ENCODE peak calls at places on chromosomes 16 and 17, in eight cellular contexts. V is hepatocyte; X is HFFc6; L is progenitor cell of endocrine pancreas; N is tibial artery; G is BJ; S is CD8-positive, alpha-beta T cell; Y is lower leg skin. T is an unnamed sample.

GRCh38 chr16:79600636-79601091 is at the start of gene MAF:
- DNase-seq in V (peak), X (no peak), L (peak), N (peak), G (peak), S (peak), Y (peak), T (peak)

GRCh38 chr16:47061204-47061603 is 82.5 kb downstream of the NETO2 start:
- DNase-seq in V (no peak), X (no peak), L (no peak), N (peak), G (no peak), S (no peak), Y (no peak), T (no peak)

GRCh38 chr17:55661359-55661758 is 61.3 kb downstream of the TMEM100 start:
- DNase-seq in V (no peak), X (no peak), L (no peak), N (no peak), G (no peak), S (no peak), Y (no peak), T (no peak)

GRCh38 chr17:21258593-21258992 is 5.4 kb upstream of the NATD1 start:
- DNase-seq in V (no peak), X (no peak), L (no peak), N (no peak), G (no peak), S (no peak), Y (no peak), T (no peak)

GRCh38 chr16:67430504-67431076 is 331 bp upstream of the HSD11B2 start:
- DNase-seq in V (peak), X (no peak), L (peak), N (no peak), G (no peak), S (no peak), Y (no peak), T (no peak)

GRCh38 chr17:14107889-14108288 is 38.6 kb downstream of the COX10 start:
- DNase-seq in V (no peak), X (no peak), L (no peak), N (no peak), G (no peak), S (no peak), Y (no peak), T (no peak)

GRCh38 chr17:39225308-39225973 is at the start of gene STAC2:
- DNase-seq in V (no peak), X (no peak), L (no peak), N (no peak), G (no peak), S (no peak), Y (no peak), T (no peak)

GRCh38 chr17:56593073-56593740 is at the start of gene NOG:
- DNase-seq in V (peak), X (peak), L (peak), N (peak), G (no peak), S (no peak), Y (no peak), T (no peak)

GRCh38 chr16:15879255-15879804 is 9.1 kb downstream of the CEP20 start:
- DNase-seq in V (no peak), X (peak), L (no peak), N (no peak), G (peak), S (no peak), Y (no peak), T (no peak)

GRCh38 chr16:3829631-3830536 is 50.6 kb downstream of the CREBBP start:
- DNase-seq in V (no peak), X (peak), L (no peak), N (no peak), G (no peak), S (no peak), Y (no peak), T (no peak)

GRCh38 chr16:50507397-50507796 is 40.8 kb upstream of the NKD1 start:
- DNase-seq in V (no peak), X (no peak), L (no peak), N (no peak), G (no peak), S (no peak), Y (no peak), T (no peak)

GRCh38 chr16:887846-888245 is 82.9 kb downstream of the LMF1 start:
- DNase-seq in V (no peak), X (no peak), L (no peak), N (no peak), G (no peak), S (no peak), Y (no peak), T (peak)

GRCh38 chr17:3843935-3844516 is 2.0 kb downstream of the NCBP3 start:
- DNase-seq in V (peak), X (peak), L (no peak), N (no peak), G (no peak), S (no peak), Y (no peak), T (no peak)

GRCh38 chr17:50364715-50365114 is 8.3 kb downstream of the MRPL27 start:
- DNase-seq in V (peak), X (peak), L (no peak), N (no peak), G (no peak), S (no peak), Y (no peak), T (no peak)

GRCh38 chr16:2335286-2335895 is 5.1 kb downstream of the ABCA3 start:
- DNase-seq in V (no peak), X (no peak), L (no peak), N (no peak), G (no peak), S (no peak), Y (no peak), T (no peak)

GRCh38 chr16:58026705-58027340 is 1.3 kb downstream of the MMP15 start:
- DNase-seq in V (peak), X (no peak), L (peak), N (no peak), G (no peak), S (no peak), Y (no peak), T (no peak)

GRCh38 chr16:1159325-1159972 is 6.5 kb downstream of the CACNA1H start:
- DNase-seq in V (no peak), X (no peak), L (no peak), N (no peak), G (no peak), S (no peak), Y (no peak), T (no peak)

GRCh38 chr16:71927383-71927782 is 32.1 kb downstream of the IST1 start:
- DNase-seq in V (peak), X (peak), L (no peak), N (no peak), G (peak), S (no peak), Y (peak), T (no peak)

GRCh38 chr16:62224810-62225209 is 188.6 kb upstream of the CDH8 start:
- DNase-seq in V (no peak), X (no peak), L (no peak), N (no peak), G (no peak), S (no peak), Y (no peak), T (no peak)

GRCh38 chr16:50878536-50878935 is 136.7 kb downstream of the CYLD start:
- DNase-seq in V (no peak), X (no peak), L (no peak), N (no peak), G (no peak), S (no peak), Y (no peak), T (no peak)

GRCh38 chr17:58187675-58188074 is 4.9 kb upstream of the EPX start:
- DNase-seq in V (no peak), X (no peak), L (no peak), N (no peak), G (no peak), S (no peak), Y (no peak), T (no peak)

GRCh38 chr16:77993586-77993985 is 28.8 kb upstream of the CLEC3A start:
- DNase-seq in V (peak), X (no peak), L (no peak), N (no peak), G (no peak), S (no peak), Y (no peak), T (no peak)

GRCh38 chr16:20844588-20844987 is 38.3 kb downstream of the REXO5 start:
- DNase-seq in V (no peak), X (no peak), L (no peak), N (no peak), G (no peak), S (no peak), Y (no peak), T (no peak)

GRCh38 chr17:72419866-72420774 is 299.3 kb downstream of the SOX9 start:
- DNase-seq in V (peak), X (no peak), L (no peak), N (no peak), G (no peak), S (no peak), Y (no peak), T (no peak)

GRCh38 chr17:76498886-76499667 is 2.1 kb downstream of the RHBDF2 start:
- DNase-seq in V (no peak), X (no peak), L (no peak), N (no peak), G (no peak), S (no peak), Y (no peak), T (no peak)

GRCh38 chr16:50265260-50265659 is 1.1 kb upstream of the ADCY7 start:
- DNase-seq in V (peak), X (peak), L (no peak), N (peak), G (no peak), S (no peak), Y (no peak), T (no peak)

GRCh38 chr17:21210411-21211076 is 3.4 kb downstream of the TMEM11 start:
- DNase-seq in V (no peak), X (no peak), L (no peak), N (no peak), G (no peak), S (no peak), Y (no peak), T (peak)

GRCh38 chr16:839643-840408 is 39.3 kb upstream of the GNG13 start:
- DNase-seq in V (no peak), X (no peak), L (no peak), N (no peak), G (no peak), S (no peak), Y (no peak), T (peak)

GRCh38 chr16:22782299-22782698 is 31.7 kb upstream of the HS3ST2 start:
- DNase-seq in V (no peak), X (no peak), L (no peak), N (no peak), G (no peak), S (no peak), Y (peak), T (peak)

GRCh38 chr17:57674894-57675293 is 70.2 kb downstream of the CCDC182 start:
- DNase-seq in V (no peak), X (no peak), L (no peak), N (peak), G (no peak), S (no peak), Y (peak), T (no peak)

GRCh38 chr17:45850468-45850867 is 5.8 kb downstream of the SPPL2C start:
- DNase-seq in V (no peak), X (no peak), L (no peak), N (no peak), G (no peak), S (no peak), Y (no peak), T (no peak)

GRCh38 chr17:14604920-14605599 is 304.2 kb downstream of the HS3ST3B1 start:
- DNase-seq in V (no peak), X (no peak), L (no peak), N (peak), G (no peak), S (no peak), Y (peak), T (peak)

GRCh38 chr17:77999413-78000173 is 41.1 kb downstream of the TNRC6C start:
- DNase-seq in V (no peak), X (peak), L (no peak), N (no peak), G (no peak), S (no peak), Y (no peak), T (no peak)

GRCh38 chr17:47685556-47686275 is 8.2 kb upstream of the TBKBP1 start:
- DNase-seq in V (no peak), X (no peak), L (no peak), N (no peak), G (no peak), S (no peak), Y (no peak), T (no peak)

GRCh38 chr16:12147681-12148479 is 171.3 kb downstream of the SNX29 start:
- DNase-seq in V (no peak), X (no peak), L (no peak), N (no peak), G (no peak), S (no peak), Y (no peak), T (no peak)

GRCh38 chr17:74085434-74085833 is 118.0 kb upstream of the RPL38 start:
- DNase-seq in V (no peak), X (no peak), L (no peak), N (no peak), G (no peak), S (no peak), Y (no peak), T (no peak)
- TF ChIP-seq CTCF in V (peak), X (peak), L (peak), N (no peak), G (no peak), S (no peak), Y (no peak), T (peak)

DNA sequence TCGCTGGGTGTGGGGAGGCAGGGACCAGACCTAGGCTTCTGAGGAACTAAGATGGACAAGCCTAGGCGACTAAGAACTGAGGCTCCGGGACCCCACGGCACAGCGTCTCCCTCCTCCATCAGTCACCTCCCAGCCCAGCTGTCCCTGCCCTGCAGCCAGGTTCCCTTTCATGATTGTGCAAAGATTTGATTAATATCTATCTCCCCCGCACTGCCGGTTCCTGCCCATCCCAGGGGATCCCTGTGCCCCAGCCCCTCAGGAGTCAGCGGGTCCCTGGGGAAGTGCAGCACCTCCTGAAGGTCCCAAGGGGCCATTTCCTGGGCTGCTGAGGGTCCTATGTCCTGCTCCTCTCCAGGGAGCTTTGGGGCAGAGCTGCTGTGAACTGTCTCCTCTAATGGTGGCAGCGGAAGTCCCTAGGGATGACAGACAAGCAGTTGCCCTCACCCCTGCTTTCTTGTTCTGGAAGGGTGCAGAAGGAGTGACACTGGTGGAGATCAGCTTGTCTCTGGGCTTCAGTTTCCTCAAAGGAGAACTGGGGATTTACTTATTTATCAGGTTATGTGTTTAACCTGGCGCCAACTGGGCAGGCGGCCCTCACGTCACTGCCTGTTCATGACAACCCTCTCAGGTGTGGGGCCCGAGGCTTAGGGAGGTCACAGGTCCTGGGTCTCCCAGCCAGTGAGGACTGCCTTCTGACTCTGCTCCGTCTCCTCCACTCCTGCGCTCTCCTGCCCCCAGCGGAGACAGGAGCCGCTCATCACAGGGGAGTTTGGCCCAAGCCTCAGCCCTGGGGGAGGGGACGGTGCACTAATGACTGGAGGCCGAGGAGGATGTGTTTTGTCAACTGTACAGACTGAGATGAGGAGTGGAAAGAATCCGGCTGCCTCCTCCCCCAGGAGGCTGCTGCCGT is 1.9 kb upstream of the C16orf74 start:
- DNase-seq in V (peak), X (no peak), L (no peak), N (no peak), G (no peak), S (no peak), Y (no peak), T (no peak)
- TF ChIP-seq CTCF in V (peak), X (no peak), L (no peak), N (no peak), G (peak), S (no peak), Y (no peak), T (no peak)

GRCh38 chr16:26569793-26570192 is 496.9 kb upstream of the C16orf82 start:
- DNase-seq in V (peak), X (no peak), L (no peak), N (no peak), G (no peak), S (no peak), Y (no peak), T (no peak)
- TF ChIP-seq CTCF in V (peak), X (peak), L (peak), N (no peak), G (no peak), S (no peak), Y (no peak), T (no peak)

DNA sequence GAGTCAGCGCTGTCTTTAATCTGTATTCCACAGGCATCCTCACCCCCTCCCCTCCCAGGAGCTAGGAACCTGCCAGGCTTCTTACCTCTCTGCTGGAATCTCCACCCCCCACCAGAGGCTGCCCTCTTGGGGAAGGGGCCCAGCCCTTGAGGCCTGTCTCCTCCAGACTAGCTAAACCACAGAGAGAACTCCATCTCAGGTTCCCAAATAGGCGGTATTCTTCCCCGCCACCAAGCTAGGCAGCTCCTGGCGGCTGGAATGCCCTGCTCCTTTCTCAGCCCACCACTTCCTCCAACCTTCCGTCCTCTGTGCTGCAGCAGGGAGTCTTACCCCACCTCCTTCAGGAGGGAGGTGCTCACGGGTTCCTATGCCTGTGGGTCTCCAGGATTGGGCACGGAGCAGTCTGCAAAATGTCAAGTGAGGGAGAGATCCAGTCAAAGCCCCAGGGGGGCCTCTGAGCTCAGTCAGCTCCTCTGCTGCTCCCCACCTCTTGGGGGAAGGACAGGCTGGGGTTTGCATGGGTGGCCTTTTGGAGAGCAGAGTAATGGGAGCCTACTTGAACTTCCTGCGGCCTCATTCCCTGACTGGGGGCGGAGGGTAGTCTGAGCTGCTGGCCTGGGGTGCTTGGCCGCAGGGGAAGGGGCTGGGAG is 55.7 kb downstream of the SREBF1 start:
- DNase-seq in V (peak), X (no peak), L (peak), N (peak), G (no peak), S (no peak), Y (no peak), T (no peak)
- TF ChIP-seq CTCF in V (peak), X (no peak), L (peak), N (peak), G (peak), S (no peak), Y (no peak), T (no peak)

DNA sequence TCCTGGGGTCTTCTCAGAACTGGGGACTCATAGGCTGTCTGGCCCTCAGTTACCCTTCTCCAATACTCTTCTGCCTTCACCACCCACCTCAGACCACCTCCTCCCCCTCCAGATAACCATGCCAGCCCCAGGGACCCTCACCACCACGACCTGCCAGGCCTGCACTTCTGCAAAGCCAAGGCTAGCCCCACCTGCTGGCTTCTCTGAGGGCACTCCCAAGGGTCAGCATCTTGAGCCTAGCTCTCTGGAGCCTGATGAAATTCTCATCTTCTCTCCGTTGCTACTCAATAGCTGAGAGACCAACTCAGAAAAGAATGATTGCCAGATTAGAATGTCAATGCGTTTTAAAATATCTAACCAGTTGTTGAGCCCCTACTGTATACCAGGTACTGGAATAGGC is 56.1 kb upstream of the LYRM9 start:
- DNase-seq in V (no peak), X (no peak), L (no peak), N (no peak), G (no peak), S (no peak), Y (no peak), T (no peak)
- TF ChIP-seq CTCF in V (no peak), X (no peak), L (no peak), N (no peak), G (no peak), S (no peak), Y (no peak), T (no peak)

DNA sequence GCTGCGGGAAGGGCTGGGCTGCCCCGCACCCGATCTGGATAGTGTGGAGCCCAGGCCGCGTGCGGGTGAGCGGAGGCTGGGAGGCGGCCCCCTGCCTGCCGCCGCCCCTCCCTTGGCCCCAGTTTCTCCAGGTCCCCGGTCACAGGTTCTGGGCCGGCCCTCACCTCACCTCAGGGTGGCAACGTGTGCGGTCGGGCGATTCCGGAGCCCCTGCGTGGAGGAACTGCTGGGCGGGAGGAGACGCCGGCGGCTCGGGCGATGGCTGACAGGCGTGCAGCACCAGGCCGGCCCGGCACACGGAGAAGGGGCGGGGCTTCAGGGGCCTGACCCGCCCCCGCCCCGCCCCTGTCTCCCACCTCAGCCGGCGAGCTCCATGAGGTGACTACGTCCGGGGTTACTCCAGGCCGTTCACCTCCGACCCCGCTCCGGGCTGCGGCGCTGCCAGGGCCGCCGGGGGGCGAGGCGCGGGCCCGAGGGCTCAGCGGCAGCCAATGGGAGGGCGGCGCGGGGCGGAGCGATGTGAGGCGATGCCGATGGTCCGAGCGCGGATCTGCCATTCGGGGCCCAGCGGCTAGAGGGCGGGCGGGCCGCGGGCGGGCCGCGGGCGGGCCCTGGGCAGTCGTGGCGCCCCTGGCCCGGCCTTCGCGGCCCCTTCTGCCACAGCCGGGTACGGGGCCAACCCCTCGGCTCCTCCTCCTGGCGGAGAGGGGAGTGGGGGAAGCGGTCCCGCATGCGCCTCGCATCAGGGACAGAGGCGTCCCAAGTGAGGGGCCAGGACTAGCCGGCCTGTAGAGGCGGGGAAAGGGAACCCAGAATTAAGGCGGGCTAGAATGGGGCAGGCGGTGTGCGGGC is 16.7 kb upstream of the C17orf78 start:
- DNase-seq in V (peak), X (peak), L (peak), N (peak), G (peak), S (peak), Y (peak), T (peak)
- TF ChIP-seq CTCF in V (peak), X (peak), L (peak), N (peak), G (peak), S (no peak), Y (no peak), T (peak)

GRCh38 chr16:66190411-66190810 is 176.1 kb upstream of the CDH5 start:
- DNase-seq in V (no peak), X (no peak), L (no peak), N (no peak), G (no peak), S (no peak), Y (no peak), T (no peak)
- TF ChIP-seq CTCF in V (no peak), X (no peak), L (no peak), N (no peak), G (no peak), S (no peak), Y (no peak), T (no peak)

T was measured in CD14-positive monocyte.